ENCODE peak calls at places on chromosomes 11 and 22, in ten cellular contexts. Z is suprapubic skin, W is GM12891, O is transverse colon, A is H1, F is HCT116, M is upper lobe of left lung, B is endothelial cell of umbilical vein, G is breast epithelium, R is GM12892. V is an unnamed sample.

GRCh38 chr11:80970016-80970516 is 1529.2 kb upstream of the TENM4 start:
- DNase-seq in Z (no peak), W (no peak), O (no peak), A (no peak), F (no peak), M (no peak), B (no peak), G (no peak), R (no peak), V (no peak)

GRCh38 chr11:126459691-126460404 is 104.4 kb downstream of the ST3GAL4 start:
- DNase-seq in Z (no peak), W (no peak), O (no peak), A (no peak), F (no peak), M (no peak), B (no peak), G (no peak), R (no peak), V (no peak)

GRCh38 chr11:107591098-107591445 is at the start of gene ELMOD1:
- DNase-seq in Z (no peak), W (peak), O (peak), A (peak), F (no peak), M (no peak), B (peak), G (no peak), R (peak), V (no peak)

GRCh38 chr11:72777755-72778278 is 16.0 kb downstream of the STARD10 start:
- DNase-seq in Z (no peak), W (no peak), O (peak), A (no peak), F (no peak), M (no peak), B (no peak), G (no peak), R (no peak), V (peak)

GRCh38 chr22:32546480-32546879 is 71.9 kb downstream of the FBXO7 start:
- DNase-seq in Z (peak), W (no peak), O (no peak), A (no peak), F (no peak), M (no peak), B (no peak), G (no peak), R (no peak), V (no peak)

GRCh38 chr11:26983645-26984044 is 10.3 kb upstream of the FIBIN start:
- DNase-seq in Z (no peak), W (no peak), O (no peak), A (no peak), F (no peak), M (no peak), B (no peak), G (no peak), R (no peak), V (no peak)

GRCh38 chr11:65316311-65316978 is 1.8 kb downstream of the CDC42EP2 start:
- DNase-seq in Z (peak), W (no peak), O (peak), A (no peak), F (no peak), M (peak), B (peak), G (no peak), R (no peak), V (no peak)

GRCh38 chr11:65560555-65561418 is 2.6 kb upstream of the LTBP3 start:
- DNase-seq in Z (no peak), W (no peak), O (peak), A (peak), F (no peak), M (no peak), B (peak), G (no peak), R (no peak), V (peak)

GRCh38 chr11:3010004-3010403 is 17.9 kb upstream of the NAP1L4 start:
- DNase-seq in Z (no peak), W (no peak), O (no peak), A (no peak), F (no peak), M (no peak), B (no peak), G (no peak), R (no peak), V (no peak)

GRCh38 chr11:16815047-16815767 is 76.8 kb downstream of the C11orf58 start:
- DNase-seq in Z (peak), W (no peak), O (peak), A (no peak), F (no peak), M (peak), B (no peak), G (no peak), R (no peak), V (peak)

GRCh38 chr11:68837583-68838571 is 3.8 kb downstream of the CPT1A start:
- DNase-seq in Z (no peak), W (no peak), O (peak), A (no peak), F (no peak), M (no peak), B (no peak), G (no peak), R (no peak), V (no peak)

GRCh38 chr11:47163198-47163597 is 13.5 kb downstream of the ARFGAP2 start:
- DNase-seq in Z (no peak), W (no peak), O (no peak), A (no peak), F (no peak), M (no peak), B (no peak), G (no peak), R (no peak), V (no peak)

GRCh38 chr22:19632671-19633148 is 81.6 kb upstream of the SEPTIN5 start:
- DNase-seq in Z (peak), W (no peak), O (no peak), A (no peak), F (no peak), M (no peak), B (no peak), G (no peak), R (no peak), V (no peak)

GRCh38 chr11:134879341-134879740 is 467.3 kb upstream of the B3GAT1 start:
- DNase-seq in Z (no peak), W (no peak), O (no peak), A (peak), F (no peak), M (no peak), B (no peak), G (no peak), R (no peak), V (no peak)

GRCh38 chr11:2267871-2268825 is 2.2 kb downstream of the ASCL2 start:
- DNase-seq in Z (no peak), W (no peak), O (no peak), A (no peak), F (no peak), M (no peak), B (no peak), G (peak), R (no peak), V (peak)

GRCh38 chr11:114192841-114193389 is 103.3 kb upstream of the NNMT start:
- DNase-seq in Z (no peak), W (no peak), O (no peak), A (no peak), F (no peak), M (no peak), B (no peak), G (no peak), R (no peak), V (no peak)

GRCh38 chr11:56932572-56933235 is 56.0 kb upstream of the OR5AK2 start:
- DNase-seq in Z (no peak), W (no peak), O (no peak), A (no peak), F (peak), M (no peak), B (no peak), G (no peak), R (no peak), V (no peak)

GRCh38 chr11:65524747-65525658 is at the start of gene SCYL1:
- DNase-seq in Z (no peak), W (peak), O (peak), A (peak), F (no peak), M (peak), B (peak), G (peak), R (peak), V (peak)

GRCh38 chr22:38784035-38784434 is 9.9 kb downstream of the DNAL4 start:
- DNase-seq in Z (no peak), W (no peak), O (no peak), A (no peak), F (no peak), M (no peak), B (no peak), G (no peak), R (no peak), V (no peak)

GRCh38 chr11:83092488-83093384 is 21.0 kb upstream of the RAB30 start:
- DNase-seq in Z (no peak), W (no peak), O (peak), A (no peak), F (peak), M (no peak), B (peak), G (no peak), R (no peak), V (peak)

GRCh38 chr11:65290448-65291165 is 24.1 kb upstream of the CDC42EP2 start:
- DNase-seq in Z (peak), W (no peak), O (peak), A (no peak), F (no peak), M (peak), B (peak), G (no peak), R (no peak), V (peak)

GRCh38 chr11:68751331-68751856 is at the start of gene TESMIN:
- DNase-seq in Z (peak), W (peak), O (peak), A (peak), F (peak), M (peak), B (peak), G (peak), R (peak), V (peak)

GRCh38 chr22:39431821-39432251 is 25.0 kb upstream of the MGAT3 start:
- DNase-seq in Z (no peak), W (no peak), O (no peak), A (no peak), F (no peak), M (no peak), B (peak), G (no peak), R (no peak), V (no peak)

GRCh38 chr22:49023879-49024774 is 803.5 kb downstream of the BRD1 start:
- DNase-seq in Z (peak), W (no peak), O (no peak), A (no peak), F (no peak), M (no peak), B (no peak), G (peak), R (no peak), V (no peak)

GRCh38 chr11:77126156-77126775 is 1.8 kb upstream of the MYO7A start:
- DNase-seq in Z (no peak), W (no peak), O (no peak), A (no peak), F (no peak), M (no peak), B (no peak), G (no peak), R (no peak), V (no peak)

GRCh38 chr11:24739637-24740036 is 242.8 kb downstream of the LUZP2 start:
- DNase-seq in Z (no peak), W (no peak), O (no peak), A (no peak), F (no peak), M (no peak), B (no peak), G (no peak), R (no peak), V (no peak)

GRCh38 chr22:19703869-19704268 is 10.4 kb upstream of the SEPTIN5 start:
- DNase-seq in Z (peak), W (no peak), O (no peak), A (no peak), F (no peak), M (peak), B (no peak), G (peak), R (no peak), V (no peak)

DNA sequence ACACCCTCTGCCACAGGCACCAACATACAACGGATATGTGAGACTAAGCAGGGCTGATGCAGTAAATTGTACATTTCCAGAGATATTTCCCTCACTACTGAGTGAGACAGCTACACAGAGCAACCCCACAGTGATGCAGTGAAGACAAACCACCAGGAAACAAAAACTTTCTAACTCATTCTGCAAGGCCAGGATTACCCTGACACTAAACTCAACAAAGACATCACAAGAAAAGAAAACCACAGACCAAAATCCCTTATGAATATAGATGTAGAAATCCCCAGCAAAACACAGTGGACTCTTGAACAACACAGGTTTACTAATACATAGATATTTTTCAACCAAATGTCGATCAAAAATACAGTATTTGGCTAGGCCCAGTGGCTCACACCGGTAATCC is 1.5 kb upstream of the SLC7A4 start:
- DNase-seq in Z (no peak), W (no peak), O (no peak), A (no peak), F (no peak), M (no peak), B (no peak), G (no peak), R (no peak), V (no peak)
- TF ChIP-seq POLR2A in Z (no peak), W (no peak), O (no peak), A (no peak), F (no peak), M (no peak), B (no peak), G (no peak), R (no peak), V (no peak)

GRCh38 chr11:117076941-117077659 is 21.1 kb downstream of the SIK3 start:
- DNase-seq in Z (no peak), W (no peak), O (no peak), A (no peak), F (no peak), M (no peak), B (no peak), G (no peak), R (no peak), V (no peak)
- TF ChIP-seq POLR2AphosphoS5 in Z (no peak), W (no peak), O (no peak), A (no peak), F (no peak), M (no peak), B (no peak), G (no peak), R (no peak), V (no peak)

GRCh38 chr11:118895093-118896039 is 11.7 kb downstream of the CXCR5 start:
- DNase-seq in Z (no peak), W (peak), O (peak), A (no peak), F (no peak), M (no peak), B (no peak), G (no peak), R (peak), V (no peak)
- TF ChIP-seq POLR2A in Z (no peak), W (no peak), O (no peak), A (no peak), F (no peak), M (no peak), B (no peak), G (no peak), R (peak), V (no peak)

GRCh38 chr11:44573333-44573732 is 7.9 kb downstream of the CD82 start:
- DNase-seq in Z (no peak), W (no peak), O (no peak), A (no peak), F (no peak), M (no peak), B (no peak), G (no peak), R (no peak), V (no peak)
- TF ChIP-seq POLR2AphosphoS5 in Z (no peak), W (no peak), O (no peak), A (no peak), F (no peak), M (no peak), B (no peak), G (no peak), R (no peak), V (no peak)

GRCh38 chr11:117217685-117218084 is 14.2 kb downstream of the PCSK7 start:
- DNase-seq in Z (no peak), W (no peak), O (no peak), A (no peak), F (no peak), M (no peak), B (no peak), G (peak), R (no peak), V (no peak)

GRCh38 chr11:117219455-117219854 is 12.4 kb downstream of the PCSK7 start:
- DNase-seq in Z (no peak), W (no peak), O (peak), A (no peak), F (no peak), M (no peak), B (no peak), G (peak), R (no peak), V (no peak)

GRCh38 chr11:117218133-117218915 is 13.5 kb downstream of the PCSK7 start:
- DNase-seq in Z (no peak), W (no peak), O (peak), A (no peak), F (no peak), M (no peak), B (peak), G (peak), R (no peak), V (no peak)

GRCh38 chr11:117219995-117220394 is 11.9 kb downstream of the PCSK7 start:
- DNase-seq in Z (no peak), W (no peak), O (no peak), A (no peak), F (no peak), M (no peak), B (no peak), G (no peak), R (no peak), V (no peak)

GRCh38 chr11:117219001-117219400 is 12.9 kb downstream of the PCSK7 start:
- DNase-seq in Z (no peak), W (no peak), O (no peak), A (no peak), F (no peak), M (no peak), B (no peak), G (peak), R (no peak), V (no peak)
- TF ChIP-seq POLR2A in Z (no peak), W (no peak), O (no peak), A (no peak), F (no peak), M (no peak), B (no peak), G (no peak), R (no peak), V (no peak)

DNA sequence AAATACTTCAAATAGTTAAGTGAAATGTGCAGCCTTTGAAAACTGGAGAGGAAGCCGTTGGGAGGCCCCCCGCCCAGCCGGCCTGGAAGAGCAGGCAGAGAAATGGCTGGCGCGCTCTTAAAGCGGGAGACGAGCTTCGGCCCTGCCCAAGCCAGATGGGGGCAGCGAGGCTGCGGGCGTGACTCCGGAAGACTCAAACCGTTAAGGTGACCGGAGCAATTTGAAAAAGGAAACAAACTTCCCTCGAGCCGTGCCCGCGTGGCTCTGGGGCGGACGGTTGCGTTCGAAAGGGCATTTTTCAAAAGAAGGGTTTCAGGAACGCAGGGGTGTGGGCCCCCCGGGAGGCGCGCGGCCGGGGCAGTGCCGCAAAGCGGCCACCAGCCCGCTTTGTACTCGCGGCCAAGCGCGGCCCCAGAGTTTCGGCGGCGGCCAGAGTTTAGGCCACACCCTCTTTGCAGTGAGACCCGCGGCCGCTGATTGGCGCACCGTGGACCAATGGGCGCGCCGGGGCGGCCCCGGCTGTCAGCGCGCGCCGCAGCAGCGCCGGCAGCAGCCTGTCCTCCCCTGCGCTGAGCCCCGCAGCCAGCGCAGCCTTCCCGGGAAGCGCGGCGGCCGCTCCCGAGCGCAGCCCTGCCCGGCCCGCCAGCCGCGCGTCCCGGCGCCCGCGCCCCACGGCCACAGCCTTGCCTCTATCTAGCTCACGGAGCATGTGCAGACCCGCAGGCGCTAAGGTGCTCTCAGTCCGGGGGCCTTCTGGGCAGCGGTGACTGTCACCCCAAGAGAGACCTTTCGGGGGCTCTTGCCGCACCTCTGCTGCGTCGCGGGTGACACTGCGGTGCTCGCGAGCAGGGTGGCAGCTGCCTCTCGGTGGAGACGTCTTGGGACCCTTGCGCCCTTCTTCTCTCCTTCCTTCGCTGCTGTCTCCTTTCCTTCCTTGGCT is at the start of gene NAV2:
- DNase-seq in Z (peak), W (peak), O (peak), A (peak), F (peak), M (peak), B (peak), G (peak), R (peak), V (peak)
- TF ChIP-seq POLR2AphosphoS5 in Z (no peak), W (no peak), O (peak), A (peak), F (peak), M (peak), B (peak), G (peak), R (no peak), V (peak)

GRCh38 chr11:925496-926301 is at the start of gene AP2A2:
- DNase-seq in Z (peak), W (peak), O (peak), A (peak), F (peak), M (peak), B (peak), G (peak), R (peak), V (peak)
- TF ChIP-seq POLR2A in Z (no peak), W (no peak), O (peak), A (no peak), F (no peak), M (no peak), B (peak), G (no peak), R (peak), V (no peak)

GRCh38 chr11:67507891-67508485 is at the start of gene CDK2AP2:
- DNase-seq in Z (peak), W (peak), O (peak), A (peak), F (peak), M (peak), B (peak), G (peak), R (peak), V (peak)

GRCh38 chr11:67507242-67507890 is 596 bp downstream of the CDK2AP2 start:
- DNase-seq in Z (no peak), W (no peak), O (peak), A (no peak), F (peak), M (peak), B (no peak), G (no peak), R (no peak), V (peak)

GRCh38 chr11:67506426-67507032 is 1.4 kb upstream of the PITPNM1 start:
- DNase-seq in Z (no peak), W (no peak), O (peak), A (no peak), F (no peak), M (no peak), B (no peak), G (no peak), R (no peak), V (peak)

GRCh38 chr11:67510023-67510345 is 2.0 kb upstream of the CDK2AP2 start:
- DNase-seq in Z (no peak), W (no peak), O (no peak), A (no peak), F (no peak), M (no peak), B (no peak), G (no peak), R (no peak), V (no peak)

GRCh38 chr11:67508486-67509121 is 642 bp upstream of the CDK2AP2 start:
- DNase-seq in Z (peak), W (peak), O (peak), A (peak), F (peak), M (peak), B (peak), G (peak), R (peak), V (peak)
- TF ChIP-seq POLR2AphosphoS5 in Z (no peak), W (peak), O (no peak), A (peak), F (no peak), M (peak), B (peak), G (peak), R (no peak), V (peak)

DNA sequence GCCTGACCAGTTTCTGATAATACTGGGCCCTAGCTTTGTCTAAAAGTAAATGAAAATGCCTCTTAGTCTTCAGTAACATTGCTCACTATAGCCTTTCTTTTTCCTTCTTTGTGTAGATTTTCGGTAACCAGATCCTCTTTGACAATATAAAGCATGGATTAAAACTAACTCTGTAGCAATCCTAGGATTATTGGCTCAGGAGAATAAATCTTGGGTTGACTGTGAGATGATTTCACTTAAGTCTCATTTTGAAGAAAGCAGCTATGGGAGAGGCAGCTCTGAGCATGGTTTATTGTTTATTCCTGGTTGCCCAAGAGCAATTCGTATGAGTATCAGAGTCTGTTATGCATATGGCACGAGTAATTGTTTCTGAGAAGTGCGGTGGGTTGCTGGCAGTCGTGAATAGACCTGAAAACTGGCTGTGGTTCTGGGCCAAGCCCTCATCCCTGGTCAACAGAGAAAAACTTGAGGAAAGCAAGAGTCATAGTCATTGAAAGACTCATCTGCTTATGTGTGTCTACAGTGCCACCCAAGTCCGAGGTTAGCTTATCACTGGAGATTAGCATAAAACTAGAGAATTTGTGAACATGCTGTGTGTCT is 26.7 kb downstream of the DIXDC1 start:
- DNase-seq in Z (no peak), W (no peak), O (no peak), A (no peak), F (no peak), M (no peak), B (no peak), G (no peak), R (no peak), V (no peak)
- TF ChIP-seq POLR2A in Z (no peak), W (no peak), O (no peak), A (no peak), F (no peak), M (no peak), B (no peak), G (no peak), R (no peak), V (no peak)

V was measured in stomach.